ENCODE peak calls at places on chromosome 20, in eight cellular contexts. B, S, W, R, C, N, E and V are unnamed samples.
A peak's percentile ranks its signal among the peaks of the same experiment; 100 is the strongest.

GRCh38 chr20:56634307-56634706 is 5.2 kb downstream of the TFAP2C start:
- DNase-seq in B (no peak), S (no peak), W (no peak), R (no peak), C (no peak), N (no peak), E (no peak), V (no peak)

GRCh38 chr20:13111249-13111911 is 102.6 kb downstream of the SPTLC3 start:
- DNase-seq in B (no peak), S (no peak), W (no peak), R (no peak), C (no peak), N (no peak), E (no peak), V (no peak)

GRCh38 chr20:11331096-11331495 is 586.6 kb upstream of the BTBD3 start:
- DNase-seq in B (no peak), S (no peak), W (no peak), R (no peak), C (no peak), N (no peak), E (no peak), V (no peak)

GRCh38 chr20:63097336-63097831 is 90.6 kb upstream of the BHLHE23 start:
- DNase-seq in B (peak; percentile 7), S (no peak), W (no peak), R (peak; percentile 4), C (no peak), N (no peak), E (no peak), V (peak; percentile 30)

GRCh38 chr20:17620371-17621228 is 50.7 kb downstream of the DSTN start:
- DNase-seq in B (peak; percentile 14), S (no peak), W (no peak), R (peak; percentile 10), C (no peak), N (no peak), E (no peak), V (peak; percentile 64)

GRCh38 chr20:46056970-46057855 is 28.2 kb downstream of the SLC12A5 start:
- DNase-seq in B (peak; percentile 28), S (peak; percentile 66), W (no peak), R (no peak), C (no peak), N (peak; percentile 4), E (no peak), V (peak; percentile 90)

GRCh38 chr20:47466193-47466592 is 35.5 kb upstream of the NCOA3 start:
- DNase-seq in B (no peak), S (peak; percentile 54), W (no peak), R (no peak), C (no peak), N (peak; percentile 35), E (no peak), V (peak; percentile 83)

GRCh38 chr20:17833036-17833674 is 133.4 kb downstream of the BANF2 start:
- DNase-seq in B (no peak), S (peak; percentile 62), W (no peak), R (no peak), C (no peak), N (no peak), E (no peak), V (no peak)

GRCh38 chr20:34755367-34755766 is 51.2 kb downstream of the TP53INP2 start:
- DNase-seq in B (no peak), S (no peak), W (no peak), R (no peak), C (no peak), N (no peak), E (no peak), V (no peak)